ENCODE peak calls at places on chromosomes 1 and 21, in eight cellular contexts. P is GM13977; T is HFF-Myc; I is stomach; M is HFFc6; U is CD8-positive, alpha-beta T cell; S is mucosa of descending colon; K is tibial artery. J is an unnamed sample.

GRCh38 chr21:42245348-42246185 is 26.6 kb downstream of the ABCG1 start:
- DNase-seq in S (no peak), T (no peak), I (no peak), K (no peak), U (no peak), P (no peak), M (no peak), J (no peak)

GRCh38 chr1:168230709-168231108 is 4.9 kb downstream of the SFT2D2 start:
- DNase-seq in S (no peak), U (no peak), I (no peak), K (no peak), T (no peak), M (no peak), P (no peak), J (no peak)

GRCh38 chr1:207497951-207498350 is 2.0 kb downstream of the CR1 start:
- DNase-seq in I (no peak), P (peak; percentile 39), U (no peak), M (no peak), S (no peak), K (no peak), T (no peak), J (peak; percentile 56)

GRCh38 chr1:9316080-9316444 is 23.4 kb downstream of the SPSB1 start:
- DNase-seq in M (no peak), U (no peak), S (no peak), I (no peak), K (no peak), P (no peak), T (no peak), J (no peak)

GRCh38 chr1:100927276-100927675 is 31.4 kb downstream of the SLC30A7 start:
- DNase-seq in U (peak; percentile 75), I (no peak), M (no peak), S (no peak), P (no peak), T (no peak), K (no peak), J (no peak)

GRCh38 chr1:224198572-224198971 is 15.5 kb downstream of the DEGS1 start:
- DNase-seq in K (no peak), S (no peak), M (no peak), U (no peak), T (no peak), I (no peak), P (no peak), J (no peak)

GRCh38 chr21:35189077-35189863 is 140.2 kb upstream of the RUNX1 start:
- DNase-seq in I (no peak), T (peak; percentile 67), K (no peak), U (no peak), P (peak; percentile 53), M (peak; percentile 79), S (no peak), J (no peak)

GRCh38 chr1:229058111-229058551 is 212.8 kb upstream of the RAB4A start:
- DNase-seq in T (no peak), U (peak; percentile 82), K (no peak), M (no peak), S (no peak), P (no peak), I (peak; percentile 74), J (no peak)

GRCh38 chr1:23951646-23952095 is 8.0 kb upstream of the PNRC2 start:
- DNase-seq in T (no peak), S (no peak), P (no peak), M (peak; percentile 98), K (no peak), I (no peak), U (no peak), J (no peak)

GRCh38 chr1:47852006-47852686 is 145.0 kb downstream of the TRABD2B start:
- DNase-seq in T (no peak), M (no peak), P (no peak), U (no peak), S (no peak), K (peak; percentile 53), I (no peak), J (no peak)

GRCh38 chr1:247331526-247332214 is at the start of gene ZNF496:
- DNase-seq in U (peak; percentile 79), T (peak; percentile 60), S (peak; percentile 78), K (peak; percentile 90), M (peak; percentile 71), P (peak; percentile 96), I (peak; percentile 66), J (no peak)

GRCh38 chr1:201565024-201565730 is 26.2 kb downstream of the NAV1 start:
- DNase-seq in U (no peak), T (no peak), K (no peak), P (no peak), S (no peak), M (no peak), I (no peak), J (no peak)

GRCh38 chr1:37556712-37557196 is at the start of gene DNALI1:
- DNase-seq in K (peak; percentile 92), S (peak; percentile 84), I (peak; percentile 93), M (peak; percentile 75), U (no peak), T (no peak), P (peak; percentile 72), J (no peak)

GRCh38 chr1:203858055-203858454 is 3.3 kb upstream of the SNRPE start:
- DNase-seq in T (no peak), P (no peak), U (no peak), K (no peak), M (peak; percentile 79), I (no peak), S (no peak), J (no peak)

GRCh38 chr1:179938752-179939151 is 15.9 kb upstream of the CEP350 start:
- DNase-seq in P (no peak), S (no peak), M (no peak), U (no peak), T (no peak), K (no peak), I (no peak), J (no peak)

GRCh38 chr1:99558539-99558938 is 87.4 kb upstream of the PALMD start:
- DNase-seq in M (peak; percentile 39), U (no peak), P (no peak), I (no peak), K (no peak), T (no peak), S (no peak), J (no peak)

GRCh38 chr1:61240878-61241277 is 158.5 kb downstream of the NFIA start:
- DNase-seq in K (no peak), I (no peak), P (no peak), U (no peak), T (no peak), S (no peak), M (no peak), J (no peak)

GRCh38 chr21:38139380-38140168 is 117.2 kb upstream of the KCNJ15 start:
- DNase-seq in S (no peak), K (no peak), U (no peak), M (no peak), T (no peak), P (no peak), I (no peak), J (no peak)

GRCh38 chr21:18204931-18205330 is 39.7 kb upstream of the CHODL start:
- DNase-seq in K (no peak), P (no peak), M (no peak), U (no peak), S (no peak), T (no peak), I (no peak), J (no peak)
- TF ChIP-seq CTCF in K (no peak), P (no peak), M (no peak), U (no peak), S (no peak), T (no peak), I (no peak), J (no peak)

GRCh38 chr1:58200437-58200836 is 346.1 kb downstream of the OMA1 start:
- DNase-seq in K (no peak), I (no peak), S (no peak), M (no peak), P (no peak), T (no peak), U (no peak), J (no peak)

GRCh38 chr1:58201492-58202106 is 344.9 kb downstream of the OMA1 start:
- DNase-seq in U (no peak), I (no peak), K (no peak), S (no peak), P (no peak), T (no peak), M (no peak), J (no peak)

GRCh38 chr1:58209578-58209977 is 336.9 kb downstream of the OMA1 start:
- DNase-seq in S (no peak), T (no peak), K (no peak), I (no peak), M (no peak), P (no peak), U (no peak), J (no peak)

GRCh38 chr1:58206749-58207148 is 339.8 kb downstream of the OMA1 start:
- DNase-seq in P (no peak), I (no peak), M (no peak), T (no peak), K (no peak), U (no peak), S (no peak), J (no peak)

DNA sequence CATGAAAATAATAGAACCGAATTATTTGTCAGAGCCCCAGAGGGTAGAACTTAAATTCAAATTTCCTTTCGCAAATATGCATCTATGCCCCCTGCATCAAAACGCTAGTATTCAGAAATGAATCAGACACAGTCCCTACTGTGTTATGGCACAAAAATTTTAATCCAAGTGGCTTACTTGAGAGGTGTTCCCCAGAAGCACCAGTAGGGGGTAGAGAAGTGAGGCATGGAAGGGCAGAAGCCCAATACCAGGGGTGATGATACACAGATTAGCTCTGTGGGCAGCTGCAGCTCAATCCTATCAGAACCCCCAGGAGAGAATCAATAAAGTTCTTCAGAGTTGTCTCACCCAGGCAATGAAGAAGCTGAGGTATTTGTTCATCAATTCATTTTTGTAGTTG is 342.2 kb downstream of the OMA1 start:
- DNase-seq in I (no peak), T (no peak), K (no peak), P (peak; percentile 7), M (no peak), S (no peak), U (no peak), J (no peak)
- TF ChIP-seq CTCF in I (no peak), T (peak; percentile 44), K (no peak), P (no peak), M (peak; percentile 40), S (no peak), U (no peak), J (no peak)

GRCh38 chr1:53508056-53508990 is 49.1 kb downstream of the DMRTB1 start:
- DNase-seq in P (no peak), S (no peak), U (no peak), K (no peak), I (no peak), M (no peak), T (no peak), J (no peak)
- TF ChIP-seq CTCF in P (no peak), S (no peak), U (no peak), K (no peak), I (no peak), M (no peak), T (no peak), J (no peak)

DNA sequence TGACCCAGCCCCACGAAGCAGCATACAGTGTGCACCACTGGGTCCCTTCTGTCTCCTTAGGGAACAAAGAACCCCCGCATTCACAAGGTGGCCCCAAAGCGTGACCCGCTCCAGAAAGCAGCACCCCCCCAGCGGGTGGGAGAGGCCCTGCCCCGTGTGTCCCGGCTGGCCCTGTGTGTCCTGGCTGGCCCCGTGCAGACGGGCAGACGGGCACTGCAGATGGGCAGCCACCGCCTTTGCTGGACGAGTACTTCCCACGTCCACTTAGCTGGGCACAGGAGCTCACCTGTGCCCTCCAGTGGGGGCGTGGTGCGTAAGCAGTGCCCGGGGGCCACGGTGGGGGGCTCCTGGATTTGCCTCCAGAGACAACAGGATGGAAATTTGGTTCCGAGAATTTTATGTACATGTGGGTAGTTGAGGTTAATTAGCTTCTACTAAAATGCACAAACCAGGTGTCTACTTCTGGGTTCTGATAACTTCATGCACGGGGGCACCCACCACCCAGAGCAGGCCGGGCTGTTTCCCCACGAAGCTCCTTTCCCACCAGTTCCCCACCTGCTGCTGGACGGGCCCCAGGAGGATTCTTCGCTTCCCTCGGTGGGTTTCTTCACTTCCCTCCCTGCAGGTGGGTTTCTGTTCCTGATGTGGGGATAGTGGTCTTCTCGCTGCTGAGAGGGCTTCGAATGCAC is 33.2 kb upstream of the SLC19A1 start:
- DNase-seq in P (no peak), M (no peak), K (peak; percentile 55), U (no peak), I (no peak), S (no peak), T (no peak), J (no peak)
- TF ChIP-seq CTCF in P (no peak), M (peak; percentile 7), K (no peak), U (no peak), I (no peak), S (no peak), T (no peak), J (no peak)

J was measured in CD14-positive monocyte.